ENCODE peak calls at places on chromosomes 6 and 20, in four cellular contexts. I, K, Y and S are unnamed samples.

GRCh38 chr6:125780540-125781306 is 10.0 kb upstream of the NCOA7 start:
- DNase-seq in I (peak; percentile 74), K (peak; percentile 55), Y (peak; percentile 51), S (no peak)

GRCh38 chr20:62830251-62830650 is 13.4 kb downstream of the COL9A3 start:
- DNase-seq in I (no peak), K (no peak), Y (no peak), S (no peak)

GRCh38 chr6:156931283-156931682 is 154.1 kb downstream of the ARID1B start:
- DNase-seq in I (no peak), K (no peak), Y (no peak), S (no peak)

GRCh38 chr20:43409041-43409913 is 48.4 kb upstream of the SRSF6 start:
- DNase-seq in I (peak; percentile 31), K (no peak), Y (no peak), S (peak; percentile 39)

GRCh38 chr20:23634985-23635767 is 2.6 kb downstream of the CST3 start:
- DNase-seq in I (no peak), K (no peak), Y (peak; percentile 27), S (peak; percentile 92)

GRCh38 chr20:54199721-54200176 is 8.1 kb upstream of the PFDN4 start:
- DNase-seq in I (peak; percentile 54), K (peak; percentile 71), Y (peak; percentile 76), S (peak; percentile 94)

GRCh38 chr20:7038029-7038428 is 270.5 kb downstream of the BMP2 start:
- DNase-seq in I (no peak), K (no peak), Y (no peak), S (no peak)

GRCh38 chr20:21315138-21315537 is 12.0 kb downstream of the XRN2 start:
- DNase-seq in I (peak; percentile 71), K (no peak), Y (no peak), S (no peak)

GRCh38 chr6:41469156-41469950 is 76.8 kb upstream of the FOXP4 start:
- DNase-seq in I (no peak), K (no peak), Y (no peak), S (no peak)

GRCh38 chr6:107280791-107281190 is 165.5 kb upstream of the BEND3 start:
- DNase-seq in I (no peak), K (no peak), Y (no peak), S (no peak)